ENCODE peak calls at places on chromosome 19, in four cellular contexts. U, H, A and Q are unnamed samples.

GRCh38 chr19:52542984-52543664 is 15.7 kb downstream of the ZNF808 start:
- DNase-seq in U (no peak), H (no peak), A (no peak), Q (peak; percentile 66)

GRCh38 chr19:17944301-17944700 is 11.5 kb downstream of the CCDC124 start:
- DNase-seq in U (no peak), H (no peak), A (no peak), Q (no peak)

GRCh38 chr19:44596428-44597130 is 16.8 kb upstream of the IGSF23 start:
- DNase-seq in A (no peak), H (no peak), U (no peak), Q (no peak)

GRCh38 chr19:2478324-2478755 is 2.4 kb downstream of the GADD45B start:
- DNase-seq in U (peak; percentile 57), A (no peak), H (peak; percentile 87), Q (no peak)

GRCh38 chr19:29665826-29666633 is 769 bp downstream of the PLEKHF1 start:
- DNase-seq in U (peak; percentile 28), A (no peak), H (peak; percentile 73), Q (no peak)

GRCh38 chr19:48665786-48666185 is 7.0 kb downstream of the NTN5 start:
- DNase-seq in U (no peak), A (no peak), H (no peak), Q (no peak)

GRCh38 chr19:55622242-55622969 is 2.0 kb downstream of the ZNF784 start:
- DNase-seq in U (no peak), H (no peak), A (no peak), Q (no peak)

GRCh38 chr19:49398931-49399330 is 10.9 kb downstream of the KASH5 start:
- DNase-seq in U (no peak), A (no peak), H (peak; percentile 22), Q (no peak)

GRCh38 chr19:5786593-5787551 is 2.3 kb upstream of the PRR22 start:
- DNase-seq in A (no peak), U (no peak), H (no peak), Q (no peak)

GRCh38 chr19:29506619-29506911 is 19.2 kb upstream of the VSTM2B start:
- DNase-seq in U (no peak), H (no peak), A (no peak), Q (no peak)

GRCh38 chr19:17309962-17310461 is 649 bp downstream of the DDA1 start:
- DNase-seq in H (no peak), A (no peak), U (no peak), Q (no peak)

GRCh38 chr19:1582201-1582600 is 10.5 kb downstream of the MBD3 start:
- DNase-seq in A (no peak), U (no peak), H (no peak), Q (no peak)

GRCh38 chr19:42366676-42367075 is 23.4 kb downstream of the CNFN start:
- DNase-seq in H (no peak), A (no peak), U (no peak), Q (no peak)

GRCh38 chr19:3055741-3056453 is 6.4 kb downstream of the TLE5 start:
- DNase-seq in A (no peak), H (peak; percentile 88), U (no peak), Q (no peak)

GRCh38 chr19:8491574-8491973 is 10.9 kb downstream of the PRAM1 start:
- DNase-seq in U (no peak), A (no peak), H (no peak), Q (no peak)

GRCh38 chr19:2394669-2395292 is 32.6 kb downstream of the TIMM13 start:
- DNase-seq in H (peak; percentile 81), U (no peak), A (no peak), Q (peak; percentile 38)

GRCh38 chr19:5580116-5580515 is 12.4 kb upstream of the TINCR start:
- DNase-seq in A (no peak), U (no peak), H (no peak), Q (no peak)

GRCh38 chr19:14021474-14021873 is 6.5 kb upstream of the RLN3 start:
- DNase-seq in H (peak; percentile 49), A (no peak), U (peak; percentile 31), Q (no peak)